ENCODE peak calls at places on chromosome 15, in eight cellular contexts. One of them, this sample, is unnamed.

GRCh38 chr15:71279757-71280141 is 164.5 kb downstream of the THSD4 start:
- DNase-seq in heart right ventricle: no peak
- DNase-seq in ovary: no peak
- DNase-seq in HCT116: no peak
- DNase-seq in kidney epithelial cell: no peak
- DNase-seq in Caco-2: no peak
- DNase-seq in AG04450: no peak
- DNase-seq in right lobe of liver: peak; percentile 80
- DNase-seq in this sample: no peak

GRCh38 chr15:40313531-40314398 is 6.0 kb upstream of the PLCB2 start:
- DNase-seq in HCT116: no peak
- DNase-seq in ovary: no peak
- DNase-seq in heart right ventricle: no peak
- DNase-seq in right lobe of liver: peak; percentile 50
- DNase-seq in kidney epithelial cell: no peak
- DNase-seq in Caco-2: no peak
- DNase-seq in AG04450: no peak
- DNase-seq in this sample: no peak

GRCh38 chr15:40118473-40118872 is 9.8 kb upstream of the BMF start:
- DNase-seq in kidney epithelial cell: no peak
- DNase-seq in HCT116: no peak
- DNase-seq in right lobe of liver: no peak
- DNase-seq in Caco-2: no peak
- DNase-seq in AG04450: no peak
- DNase-seq in heart right ventricle: no peak
- DNase-seq in ovary: no peak
- DNase-seq in this sample: no peak

GRCh38 chr15:45642203-45642932 is 7.5 kb downstream of the SQOR start:
- DNase-seq in right lobe of liver: no peak
- DNase-seq in kidney epithelial cell: no peak
- DNase-seq in AG04450: peak; percentile 57
- DNase-seq in HCT116: no peak
- DNase-seq in heart right ventricle: no peak
- DNase-seq in Caco-2: no peak
- DNase-seq in ovary: peak; percentile 16
- DNase-seq in this sample: peak; percentile 82

GRCh38 chr15:76614725-76615124 is 278.2 kb downstream of the ISL2 start:
- DNase-seq in Caco-2: no peak
- DNase-seq in kidney epithelial cell: no peak
- DNase-seq in AG04450: no peak
- DNase-seq in ovary: no peak
- DNase-seq in right lobe of liver: no peak
- DNase-seq in heart right ventricle: no peak
- DNase-seq in HCT116: no peak
- DNase-seq in this sample: no peak

GRCh38 chr15:71691700-71692417 is 118.5 kb upstream of the NR2E3 start:
- DNase-seq in AG04450: peak; percentile 93
- DNase-seq in kidney epithelial cell: peak; percentile 86
- DNase-seq in Caco-2: no peak
- DNase-seq in heart right ventricle: no peak
- DNase-seq in right lobe of liver: no peak
- DNase-seq in HCT116: no peak
- DNase-seq in ovary: no peak
- DNase-seq in this sample: peak; percentile 69

GRCh38 chr15:99928429-99928981 is 195.3 kb upstream of the LYSMD4 start:
- DNase-seq in ovary: peak; percentile 56
- DNase-seq in HCT116: peak; percentile 42
- DNase-seq in kidney epithelial cell: no peak
- DNase-seq in AG04450: peak; percentile 18
- DNase-seq in heart right ventricle: peak; percentile 91
- DNase-seq in Caco-2: peak; percentile 79
- DNase-seq in right lobe of liver: peak; percentile 90
- DNase-seq in this sample: no peak

GRCh38 chr15:70283511-70283910 is 185.8 kb upstream of the TLE3 start:
- DNase-seq in Caco-2: no peak
- DNase-seq in right lobe of liver: no peak
- DNase-seq in heart right ventricle: no peak
- DNase-seq in AG04450: no peak
- DNase-seq in kidney epithelial cell: no peak
- DNase-seq in ovary: no peak
- DNase-seq in HCT116: no peak
- DNase-seq in this sample: no peak

GRCh38 chr15:42385206-42385979 is 26.1 kb downstream of the CAPN3 start:
- DNase-seq in HCT116: peak; percentile 35
- DNase-seq in Caco-2: peak; percentile 72
- DNase-seq in AG04450: peak; percentile 27
- DNase-seq in ovary: no peak
- DNase-seq in kidney epithelial cell: no peak
- DNase-seq in heart right ventricle: no peak
- DNase-seq in right lobe of liver: no peak
- DNase-seq in this sample: no peak

GRCh38 chr15:56759450-56759845 is 26.1 kb upstream of the ZNF280D start:
- DNase-seq in kidney epithelial cell: no peak
- DNase-seq in ovary: no peak
- DNase-seq in AG04450: peak; percentile 91
- DNase-seq in HCT116: no peak
- DNase-seq in Caco-2: no peak
- DNase-seq in right lobe of liver: no peak
- DNase-seq in heart right ventricle: peak; percentile 32
- DNase-seq in this sample: peak; percentile 59

GRCh38 chr15:77603616-77604406 is 28.9 kb downstream of the LINGO1 start:
- DNase-seq in Caco-2: no peak
- DNase-seq in heart right ventricle: no peak
- DNase-seq in right lobe of liver: no peak
- DNase-seq in HCT116: no peak
- DNase-seq in ovary: no peak
- DNase-seq in kidney epithelial cell: no peak
- DNase-seq in AG04450: no peak
- DNase-seq in this sample: no peak

GRCh38 chr15:71841563-71841962 is 31.2 kb downstream of the NR2E3 start:
- DNase-seq in HCT116: no peak
- DNase-seq in kidney epithelial cell: no peak
- DNase-seq in heart right ventricle: no peak
- DNase-seq in Caco-2: no peak
- DNase-seq in right lobe of liver: no peak
- DNase-seq in AG04450: no peak
- DNase-seq in ovary: no peak
- DNase-seq in this sample: no peak

GRCh38 chr15:81295466-81296145 is 28.3 kb downstream of the STARD5 start:
- DNase-seq in kidney epithelial cell: no peak
- DNase-seq in AG04450: no peak
- DNase-seq in right lobe of liver: no peak
- DNase-seq in HCT116: no peak
- DNase-seq in heart right ventricle: no peak
- DNase-seq in Caco-2: no peak
- DNase-seq in ovary: no peak
- DNase-seq in this sample: no peak

GRCh38 chr15:89817701-89818280 is 3.1 kb upstream of the ANPEP start:
- DNase-seq in right lobe of liver: no peak
- DNase-seq in kidney epithelial cell: no peak
- DNase-seq in HCT116: no peak
- DNase-seq in Caco-2: no peak
- DNase-seq in AG04450: no peak
- DNase-seq in heart right ventricle: no peak
- DNase-seq in ovary: no peak
- DNase-seq in this sample: no peak

GRCh38 chr15:77944002-77944867 is 133.3 kb downstream of the TBC1D2B start:
- DNase-seq in ovary: peak; percentile 80
- DNase-seq in right lobe of liver: peak; percentile 89
- DNase-seq in kidney epithelial cell: peak; percentile 47
- DNase-seq in HCT116: peak; percentile 13
- DNase-seq in heart right ventricle: peak; percentile 86
- DNase-seq in AG04450: peak; percentile 16
- DNase-seq in Caco-2: peak; percentile 83
- DNase-seq in this sample: peak; percentile 37

GRCh38 chr15:78907577-78907976 is 34.9 kb downstream of the MORF4L1 start:
- DNase-seq in heart right ventricle: no peak
- DNase-seq in AG04450: no peak
- DNase-seq in HCT116: no peak
- DNase-seq in right lobe of liver: no peak
- DNase-seq in Caco-2: peak; percentile 35
- DNase-seq in kidney epithelial cell: no peak
- DNase-seq in ovary: no peak
- DNase-seq in this sample: no peak

GRCh38 chr15:41502787-41503668 is 9.4 kb downstream of the ITPKA start:
- DNase-seq in AG04450: no peak
- DNase-seq in heart right ventricle: no peak
- DNase-seq in HCT116: no peak
- DNase-seq in kidney epithelial cell: no peak
- DNase-seq in Caco-2: no peak
- DNase-seq in ovary: no peak
- DNase-seq in right lobe of liver: no peak
- DNase-seq in this sample: no peak

GRCh38 chr15:66940368-66940767 is 125.0 kb upstream of the SMAD3 start:
- DNase-seq in ovary: no peak
- DNase-seq in right lobe of liver: no peak
- DNase-seq in Caco-2: no peak
- DNase-seq in heart right ventricle: no peak
- DNase-seq in kidney epithelial cell: no peak
- DNase-seq in HCT116: no peak
- DNase-seq in AG04450: no peak
- DNase-seq in this sample: no peak

GRCh38 chr15:100350434-100351226 is 8.9 kb upstream of the ADAMTS17 start:
- DNase-seq in kidney epithelial cell: no peak
- DNase-seq in AG04450: no peak
- DNase-seq in Caco-2: peak; percentile 52
- DNase-seq in right lobe of liver: no peak
- DNase-seq in ovary: peak; percentile 40
- DNase-seq in HCT116: no peak
- DNase-seq in heart right ventricle: no peak
- DNase-seq in this sample: no peak

GRCh38 chr15:52163321-52164190 is 27.6 kb downstream of the GNB5 start:
- DNase-seq in ovary: no peak
- DNase-seq in kidney epithelial cell: no peak
- DNase-seq in HCT116: no peak
- DNase-seq in Caco-2: peak; percentile 25
- DNase-seq in heart right ventricle: no peak
- DNase-seq in AG04450: no peak
- DNase-seq in right lobe of liver: no peak
- DNase-seq in this sample: no peak

GRCh38 chr15:28110416-28110975 is 11.4 kb upstream of the OCA2 start:
- DNase-seq in AG04450: no peak
- DNase-seq in ovary: no peak
- DNase-seq in right lobe of liver: no peak
- DNase-seq in heart right ventricle: no peak
- DNase-seq in kidney epithelial cell: no peak
- DNase-seq in Caco-2: no peak
- DNase-seq in HCT116: no peak
- DNase-seq in this sample: no peak

GRCh38 chr15:71295242-71296031 is 180.2 kb downstream of the THSD4 start:
- DNase-seq in Caco-2: no peak
- DNase-seq in heart right ventricle: no peak
- DNase-seq in AG04450: peak; percentile 98
- DNase-seq in ovary: no peak
- DNase-seq in kidney epithelial cell: peak; percentile 100
- DNase-seq in HCT116: peak; percentile 100
- DNase-seq in right lobe of liver: no peak
- DNase-seq in this sample: peak; percentile 99

GRCh38 chr15:42037650-42038049 is 16.8 kb upstream of the PLA2G4E start:
- DNase-seq in heart right ventricle: no peak
- DNase-seq in Caco-2: no peak
- DNase-seq in HCT116: no peak
- DNase-seq in right lobe of liver: no peak
- DNase-seq in kidney epithelial cell: peak; percentile 14
- DNase-seq in AG04450: no peak
- DNase-seq in ovary: no peak
- DNase-seq in this sample: no peak

GRCh38 chr15:93027413-93027812 is 61.6 kb downstream of the RGMA start:
- DNase-seq in Caco-2: no peak
- DNase-seq in heart right ventricle: no peak
- DNase-seq in ovary: no peak
- DNase-seq in right lobe of liver: no peak
- DNase-seq in HCT116: no peak
- DNase-seq in AG04450: no peak
- DNase-seq in kidney epithelial cell: no peak
- DNase-seq in this sample: no peak

GRCh38 chr15:65033659-65034269 is 4.3 kb upstream of the MTFMT start:
- DNase-seq in heart right ventricle: no peak
- DNase-seq in ovary: no peak
- DNase-seq in kidney epithelial cell: no peak
- DNase-seq in AG04450: no peak
- DNase-seq in right lobe of liver: no peak
- DNase-seq in HCT116: peak; percentile 31
- DNase-seq in Caco-2: peak; percentile 55
- DNase-seq in this sample: no peak

GRCh38 chr15:82828064-82828463 is 18.6 kb downstream of the WHAMM start:
- DNase-seq in AG04450: no peak
- DNase-seq in ovary: no peak
- DNase-seq in heart right ventricle: no peak
- DNase-seq in HCT116: no peak
- DNase-seq in Caco-2: no peak
- DNase-seq in right lobe of liver: no peak
- DNase-seq in kidney epithelial cell: no peak
- DNase-seq in this sample: no peak

GRCh38 chr15:44585633-44586032 is 48.7 kb downstream of the EIF3J start:
- DNase-seq in ovary: no peak
- DNase-seq in HCT116: no peak
- DNase-seq in Caco-2: no peak
- DNase-seq in heart right ventricle: no peak
- DNase-seq in kidney epithelial cell: no peak
- DNase-seq in right lobe of liver: no peak
- DNase-seq in AG04450: no peak
- DNase-seq in this sample: no peak

GRCh38 chr15:96593735-96594134 is 263.2 kb downstream of the NR2F2 start:
- DNase-seq in HCT116: no peak
- DNase-seq in AG04450: no peak
- DNase-seq in kidney epithelial cell: no peak
- DNase-seq in heart right ventricle: no peak
- DNase-seq in ovary: no peak
- DNase-seq in Caco-2: no peak
- DNase-seq in right lobe of liver: no peak
- DNase-seq in this sample: no peak
- H3K4me3 ChIP-seq in HCT116: no peak overlapping the region
- H3K4me3 ChIP-seq in AG04450: no peak overlapping the region
- H3K4me3 ChIP-seq in kidney epithelial cell: no peak overlapping the region
- H3K4me3 ChIP-seq in heart right ventricle: no peak overlapping the region
- H3K4me3 ChIP-seq in ovary: no peak overlapping the region
- H3K4me3 ChIP-seq in Caco-2: no peak overlapping the region
- H3K4me3 ChIP-seq in right lobe of liver: no peak overlapping the region
- H3K4me3 ChIP-seq in this sample: no peak overlapping the region

GRCh38 chr15:23857028-23857641 is 170.0 kb upstream of the NDN start:
- DNase-seq in HCT116: no peak
- DNase-seq in right lobe of liver: no peak
- DNase-seq in AG04450: no peak
- DNase-seq in Caco-2: peak; percentile 64
- DNase-seq in ovary: peak; percentile 31
- DNase-seq in heart right ventricle: no peak
- DNase-seq in kidney epithelial cell: no peak
- DNase-seq in this sample: no peak
- TF ChIP-seq CTCF in HCT116: no peak
- TF ChIP-seq CTCF in right lobe of liver: no peak
- TF ChIP-seq CTCF in AG04450: peak; percentile 55
- TF ChIP-seq CTCF in Caco-2: peak; percentile 71
- TF ChIP-seq CTCF in ovary: no peak
- TF ChIP-seq CTCF in heart right ventricle: peak; percentile 41
- TF ChIP-seq CTCF in kidney epithelial cell: peak; percentile 35
- TF ChIP-seq CTCF in this sample: peak; percentile 40

GRCh38 chr15:98451268-98451667 is 197.1 kb upstream of the IGF1R start:
- DNase-seq in Caco-2: no peak
- DNase-seq in HCT116: no peak
- DNase-seq in heart right ventricle: no peak
- DNase-seq in right lobe of liver: no peak
- DNase-seq in ovary: no peak
- DNase-seq in kidney epithelial cell: no peak
- DNase-seq in AG04450: no peak
- DNase-seq in this sample: no peak
- H3K27me3 ChIP-seq in Caco-2: no peaks in the 10 kb centered on the region
- H3K27me3 ChIP-seq in HCT116: peaks cover 31% of the 10 kb centered on the region
- H3K27me3 ChIP-seq in heart right ventricle: peaks cover 7% of the 10 kb centered on the region
- H3K27me3 ChIP-seq in right lobe of liver: no peaks in the 10 kb centered on the region
- H3K27me3 ChIP-seq in ovary: no peaks in the 10 kb centered on the region
- H3K27me3 ChIP-seq in kidney epithelial cell: no peaks in the 10 kb centered on the region
- H3K27me3 ChIP-seq in AG04450: no peaks in the 10 kb centered on the region
- H3K27me3 ChIP-seq in this sample: peaks cover 1% of the 10 kb centered on the region

GRCh38 chr15:34435658-34436057 is 1.9 kb downstream of the GOLGA8A start:
- DNase-seq in ovary: no peak
- DNase-seq in kidney epithelial cell: no peak
- DNase-seq in AG04450: no peak
- DNase-seq in Caco-2: no peak
- DNase-seq in HCT116: no peak
- DNase-seq in right lobe of liver: no peak
- DNase-seq in heart right ventricle: no peak
- DNase-seq in this sample: no peak
- H3K4me3 ChIP-seq in ovary: no peak overlapping the region
- H3K4me3 ChIP-seq in kidney epithelial cell: no peak overlapping the region
- H3K4me3 ChIP-seq in AG04450: no peak overlapping the region
- H3K4me3 ChIP-seq in Caco-2: peak overlapping the region; percentile 1
- H3K4me3 ChIP-seq in HCT116: no peak overlapping the region
- H3K4me3 ChIP-seq in right lobe of liver: no peak overlapping the region
- H3K4me3 ChIP-seq in heart right ventricle: no peak overlapping the region
- H3K4me3 ChIP-seq in this sample: peak overlapping the region; percentile 6